ENCODE peak calls at places on chromosomes 3 and 15, in nine cellular contexts. P is ELR, K is KG1, Z is left ventricle myocardium superior, J is HTR-8/SVneo, B is NCI-H460, A is PC-9, U is GM10248, V is breast epithelium. W is an unnamed sample.

GRCh38 chr3:48926425-48927392 is 8.1 kb downstream of the ARIH2 start:
- DNase-seq in Z (peak; percentile 42), U (no peak), J (no peak), K (no peak), V (no peak), B (no peak), A (no peak), P (peak; percentile 25), W (peak; percentile 45)

GRCh38 chr15:71596672-71597071 is 213.7 kb upstream of the NR2E3 start:
- DNase-seq in J (no peak), P (no peak), K (no peak), B (no peak), U (no peak), V (peak; percentile 57), A (peak; percentile 19), Z (peak; percentile 70), W (no peak)

GRCh38 chr15:25690673-25691543 is 172.2 kb downstream of the ATP10A start:
- DNase-seq in J (no peak), U (no peak), V (peak; percentile 43), K (no peak), P (no peak), Z (no peak), A (no peak), B (no peak), W (no peak)

GRCh38 chr3:31423522-31423921 is 109.2 kb upstream of the STT3B start:
- DNase-seq in K (no peak), V (no peak), A (no peak), B (no peak), Z (no peak), P (peak; percentile 40), U (no peak), J (no peak), W (peak; percentile 33)

GRCh38 chr15:26628879-26629529 is 143.9 kb downstream of the GABRB3 start:
- DNase-seq in B (peak; percentile 7), V (peak; percentile 69), P (no peak), Z (peak; percentile 84), K (no peak), U (no peak), A (peak; percentile 85), J (no peak), W (peak; percentile 39)

GRCh38 chr15:29849218-29849617 is 26.9 kb upstream of the TJP1 start:
- DNase-seq in U (no peak), K (no peak), Z (no peak), A (no peak), B (no peak), V (no peak), P (peak; percentile 37), J (no peak), W (no peak)

GRCh38 chr15:49415638-49416037 is 7.4 kb upstream of the FGF7 start:
- DNase-seq in J (peak; percentile 17), Z (no peak), U (no peak), B (no peak), V (no peak), P (peak; percentile 93), A (no peak), K (no peak), W (peak; percentile 92)

GRCh38 chr3:113802795-113803455 is 35.7 kb upstream of the GRAMD1C start:
- DNase-seq in A (no peak), J (no peak), K (no peak), Z (no peak), P (no peak), B (no peak), V (no peak), U (no peak), W (no peak)

GRCh38 chr15:93452537-93453211 is 363.7 kb upstream of the RGMA start:
- DNase-seq in P (no peak), B (no peak), V (no peak), A (no peak), Z (no peak), J (no peak), K (no peak), U (no peak), W (no peak)

GRCh38 chr3:160150066-160150465 is 75.2 kb upstream of the C3orf80 start:
- DNase-seq in P (no peak), V (no peak), A (no peak), B (no peak), Z (no peak), J (no peak), K (no peak), U (no peak), W (no peak)

GRCh38 chr15:52730163-52730562 is 51.0 kb upstream of the ATOSA start:
- DNase-seq in J (peak; percentile 11), Z (no peak), U (no peak), V (no peak), P (peak; percentile 84), B (no peak), K (no peak), A (peak; percentile 37), W (peak; percentile 13)

W was measured in mesenchymal stem cell.